ENCODE peak calls at places on chromosomes 12 and 14, in nine cellular contexts. One of them, this sample, is unnamed.
A peak's percentile ranks its signal among the peaks of the same experiment; 100 is the strongest.

GRCh38 chr14:51780741-51781140 is 79.7 kb upstream of the GNG2 start:
- DNase-seq in A549: no peak
- DNase-seq in psoas muscle: no peak
- DNase-seq in breast epithelium: no peak
- DNase-seq in tibial artery: no peak
- DNase-seq in PC-3: peak; percentile 68
- DNase-seq in OCI-LY7: no peak
- DNase-seq in uterus: no peak
- DNase-seq in cardiac muscle cell: peak; percentile 45
- DNase-seq in this sample: no peak

GRCh38 chr12:47988073-47989022 is 15.9 kb downstream of the COL2A1 start:
- DNase-seq in psoas muscle: no peak
- DNase-seq in OCI-LY7: no peak
- DNase-seq in tibial artery: peak; percentile 38
- DNase-seq in breast epithelium: no peak
- DNase-seq in uterus: no peak
- DNase-seq in A549: no peak
- DNase-seq in PC-3: no peak
- DNase-seq in cardiac muscle cell: no peak
- DNase-seq in this sample: peak; percentile 17

GRCh38 chr12:93785262-93786010 is 108.3 kb downstream of the CRADD start:
- DNase-seq in A549: peak; percentile 86
- DNase-seq in uterus: peak; percentile 38
- DNase-seq in breast epithelium: peak; percentile 50
- DNase-seq in OCI-LY7: no peak
- DNase-seq in PC-3: peak; percentile 98
- DNase-seq in cardiac muscle cell: peak; percentile 94
- DNase-seq in tibial artery: peak; percentile 76
- DNase-seq in psoas muscle: peak; percentile 50
- DNase-seq in this sample: peak; percentile 69

GRCh38 chr12:39839072-39839471 is 219.5 kb upstream of the ABCD2 start:
- DNase-seq in tibial artery: no peak
- DNase-seq in A549: no peak
- DNase-seq in cardiac muscle cell: no peak
- DNase-seq in breast epithelium: no peak
- DNase-seq in uterus: no peak
- DNase-seq in psoas muscle: no peak
- DNase-seq in OCI-LY7: no peak
- DNase-seq in PC-3: no peak
- DNase-seq in this sample: no peak

GRCh38 chr12:2287151-2287550 is 234.4 kb downstream of the CACNA1C start:
- DNase-seq in OCI-LY7: no peak
- DNase-seq in cardiac muscle cell: no peak
- DNase-seq in tibial artery: peak; percentile 82
- DNase-seq in uterus: no peak
- DNase-seq in PC-3: no peak
- DNase-seq in psoas muscle: no peak
- DNase-seq in breast epithelium: no peak
- DNase-seq in A549: no peak
- DNase-seq in this sample: no peak

GRCh38 chr14:38951451-38951850 is 151.6 kb downstream of the SEC23A start:
- DNase-seq in OCI-LY7: no peak
- DNase-seq in PC-3: no peak
- DNase-seq in A549: no peak
- DNase-seq in tibial artery: no peak
- DNase-seq in uterus: no peak
- DNase-seq in psoas muscle: no peak
- DNase-seq in cardiac muscle cell: peak; percentile 53
- DNase-seq in breast epithelium: no peak
- DNase-seq in this sample: no peak

GRCh38 chr12:104649913-104650312 is 193.2 kb downstream of the CHST11 start:
- DNase-seq in OCI-LY7: no peak
- DNase-seq in cardiac muscle cell: no peak
- DNase-seq in uterus: no peak
- DNase-seq in tibial artery: no peak
- DNase-seq in PC-3: no peak
- DNase-seq in breast epithelium: no peak
- DNase-seq in A549: no peak
- DNase-seq in psoas muscle: no peak
- DNase-seq in this sample: no peak

GRCh38 chr14:35332517-35333346 is 40.5 kb downstream of the PSMA6 start:
- DNase-seq in breast epithelium: no peak
- DNase-seq in tibial artery: no peak
- DNase-seq in PC-3: peak; percentile 76
- DNase-seq in psoas muscle: no peak
- DNase-seq in OCI-LY7: no peak
- DNase-seq in A549: no peak
- DNase-seq in uterus: no peak
- DNase-seq in cardiac muscle cell: no peak
- DNase-seq in this sample: no peak

GRCh38 chr12:84502180-84502857 is 410.3 kb downstream of the SLC6A15 start:
- DNase-seq in PC-3: peak; percentile 97
- DNase-seq in cardiac muscle cell: no peak
- DNase-seq in psoas muscle: no peak
- DNase-seq in tibial artery: no peak
- DNase-seq in uterus: no peak
- DNase-seq in OCI-LY7: no peak
- DNase-seq in A549: no peak
- DNase-seq in breast epithelium: no peak
- DNase-seq in this sample: no peak

GRCh38 chr14:101496779-101497420 is 64.4 kb upstream of the DIO3 start:
- DNase-seq in tibial artery: peak; percentile 53
- DNase-seq in cardiac muscle cell: no peak
- DNase-seq in uterus: peak; percentile 12
- DNase-seq in A549: no peak
- DNase-seq in breast epithelium: no peak
- DNase-seq in OCI-LY7: no peak
- DNase-seq in PC-3: no peak
- DNase-seq in psoas muscle: no peak
- DNase-seq in this sample: no peak

GRCh38 chr12:16611146-16611545 is 5.2 kb upstream of the LMO3 start:
- DNase-seq in uterus: no peak
- DNase-seq in tibial artery: no peak
- DNase-seq in PC-3: no peak
- DNase-seq in OCI-LY7: peak; percentile 70
- DNase-seq in psoas muscle: no peak
- DNase-seq in cardiac muscle cell: no peak
- DNase-seq in breast epithelium: no peak
- DNase-seq in A549: no peak
- DNase-seq in this sample: no peak

GRCh38 chr12:53551889-53552291 is 44.6 kb upstream of the NPFF start:
- DNase-seq in cardiac muscle cell: no peak
- DNase-seq in psoas muscle: no peak
- DNase-seq in uterus: no peak
- DNase-seq in breast epithelium: no peak
- DNase-seq in tibial artery: no peak
- DNase-seq in OCI-LY7: no peak
- DNase-seq in A549: no peak
- DNase-seq in PC-3: no peak
- DNase-seq in this sample: no peak

GRCh38 chr12:103392722-103393121 is 103.0 kb downstream of the C12orf42 start:
- DNase-seq in uterus: no peak
- DNase-seq in OCI-LY7: peak; percentile 40
- DNase-seq in cardiac muscle cell: no peak
- DNase-seq in breast epithelium: no peak
- DNase-seq in PC-3: no peak
- DNase-seq in tibial artery: no peak
- DNase-seq in psoas muscle: no peak
- DNase-seq in A549: no peak
- DNase-seq in this sample: no peak

GRCh38 chr14:101960225-101960624 is 4.1 kb upstream of the DYNC1H1 start:
- DNase-seq in PC-3: peak; percentile 48
- DNase-seq in breast epithelium: no peak
- DNase-seq in OCI-LY7: peak; percentile 60
- DNase-seq in cardiac muscle cell: peak; percentile 36
- DNase-seq in psoas muscle: no peak
- DNase-seq in uterus: no peak
- DNase-seq in A549: no peak
- DNase-seq in tibial artery: peak; percentile 62
- DNase-seq in this sample: peak; percentile 66

GRCh38 chr14:92789457-92790089 is 4.5 kb upstream of the GOLGA5 start:
- DNase-seq in PC-3: no peak
- DNase-seq in A549: no peak
- DNase-seq in cardiac muscle cell: no peak
- DNase-seq in OCI-LY7: peak; percentile 20
- DNase-seq in breast epithelium: no peak
- DNase-seq in psoas muscle: no peak
- DNase-seq in uterus: no peak
- DNase-seq in tibial artery: no peak
- DNase-seq in this sample: no peak

GRCh38 chr14:94963051-94963450 is 193.1 kb upstream of the GSC start:
- DNase-seq in uterus: no peak
- DNase-seq in PC-3: no peak
- DNase-seq in psoas muscle: no peak
- DNase-seq in A549: no peak
- DNase-seq in OCI-LY7: no peak
- DNase-seq in cardiac muscle cell: no peak
- DNase-seq in breast epithelium: no peak
- DNase-seq in tibial artery: no peak
- DNase-seq in this sample: no peak

GRCh38 chr14:70808402-70809237 is 693 bp downstream of the MAP3K9 start:
- DNase-seq in A549: peak; percentile 44
- DNase-seq in tibial artery: no peak
- DNase-seq in PC-3: no peak
- DNase-seq in breast epithelium: no peak
- DNase-seq in uterus: no peak
- DNase-seq in cardiac muscle cell: no peak
- DNase-seq in OCI-LY7: peak; percentile 17
- DNase-seq in psoas muscle: peak; percentile 57
- DNase-seq in this sample: peak; percentile 82

DNA sequence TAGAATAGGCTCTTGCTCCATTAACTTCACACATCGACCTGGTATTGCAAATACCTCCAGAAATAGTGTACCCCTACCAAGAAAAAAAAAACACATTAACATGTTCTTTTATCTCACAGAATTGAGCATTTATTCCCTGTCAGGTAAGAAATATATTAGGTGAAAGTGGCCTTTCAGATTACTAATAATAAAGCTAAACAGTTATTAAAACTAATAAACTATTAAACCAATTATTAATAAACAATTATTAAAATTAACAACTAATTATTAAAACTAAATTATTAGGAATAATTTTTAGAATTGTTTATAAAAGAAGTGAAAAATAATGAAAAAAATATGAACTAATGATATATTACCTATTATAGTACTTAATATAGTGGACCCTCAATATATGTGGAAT is 7.2 kb upstream of the AK7 start:
- DNase-seq in uterus: no peak
- DNase-seq in psoas muscle: no peak
- DNase-seq in OCI-LY7: no peak
- DNase-seq in breast epithelium: no peak
- DNase-seq in tibial artery: no peak
- DNase-seq in cardiac muscle cell: no peak
- DNase-seq in A549: no peak
- DNase-seq in PC-3: no peak
- DNase-seq in this sample: no peak
- H3K4me1 ChIP-seq in uterus: no peaks in the 10 kb centered on the region
- H3K4me1 ChIP-seq in psoas muscle: no peaks in the 10 kb centered on the region
- H3K4me1 ChIP-seq in OCI-LY7: peaks cover 16% of the 10 kb centered on the region
- H3K4me1 ChIP-seq in breast epithelium: no peaks in the 10 kb centered on the region
- H3K4me1 ChIP-seq in tibial artery: no peaks in the 10 kb centered on the region
- H3K4me1 ChIP-seq in cardiac muscle cell: peaks cover 2% of the 10 kb centered on the region
- H3K4me1 ChIP-seq in A549: no peaks in the 10 kb centered on the region
- H3K4me1 ChIP-seq in PC-3: no peaks in the 10 kb centered on the region
- H3K4me1 ChIP-seq in this sample: no peaks in the 10 kb centered on the region

DNA sequence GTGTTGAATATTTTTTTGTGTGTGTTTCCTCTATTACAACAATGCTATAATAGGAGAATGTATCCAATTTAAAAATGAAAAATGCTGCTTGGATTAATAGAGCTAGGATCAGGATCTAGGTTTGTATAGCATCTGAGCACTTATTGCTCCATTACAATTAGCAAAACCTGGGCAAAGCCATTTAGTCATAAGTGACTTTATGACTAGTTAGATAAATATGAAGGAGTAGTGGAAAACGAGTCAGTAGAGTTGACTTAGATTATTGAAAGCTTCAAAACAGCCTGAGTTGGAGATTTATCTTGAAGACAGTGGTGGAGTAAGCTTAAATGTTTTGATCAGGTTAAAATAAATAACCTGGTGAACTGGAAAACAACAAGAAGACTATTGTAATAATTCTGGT is 2.8 kb downstream of the MED21 start:
- DNase-seq in OCI-LY7: no peak
- DNase-seq in A549: no peak
- DNase-seq in breast epithelium: no peak
- DNase-seq in uterus: no peak
- DNase-seq in cardiac muscle cell: no peak
- DNase-seq in PC-3: peak; percentile 64
- DNase-seq in tibial artery: no peak
- DNase-seq in psoas muscle: no peak
- DNase-seq in this sample: no peak
- TF ChIP-seq CTCF in OCI-LY7: no peak
- TF ChIP-seq CTCF in A549: no peak
- TF ChIP-seq CTCF in breast epithelium: no peak
- TF ChIP-seq CTCF in uterus: no peak
- TF ChIP-seq CTCF in cardiac muscle cell: no peak
- TF ChIP-seq CTCF in PC-3: no peak
- TF ChIP-seq CTCF in tibial artery: no peak
- TF ChIP-seq CTCF in psoas muscle: no peak
- TF ChIP-seq CTCF in this sample: no peak

DNA sequence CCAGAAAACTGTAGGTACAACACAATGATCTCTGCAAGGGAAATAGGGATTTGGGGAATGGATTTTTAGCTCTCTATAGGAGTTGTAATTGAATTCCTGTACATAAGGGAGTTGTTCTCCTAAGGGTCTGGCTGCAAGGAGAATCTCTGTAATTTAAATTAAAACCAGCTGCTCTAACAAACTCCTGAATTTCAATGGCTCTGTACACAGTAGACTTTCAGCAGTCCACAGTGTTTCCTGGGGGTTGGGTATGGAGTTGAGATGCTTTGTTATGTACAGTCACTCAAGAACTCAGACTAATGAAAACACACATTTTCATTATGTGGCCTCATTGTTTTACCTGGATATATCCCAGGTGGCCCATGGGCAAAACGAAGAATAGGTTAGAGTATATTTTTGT is 93.2 kb downstream of the NAV3 start:
- DNase-seq in psoas muscle: no peak
- DNase-seq in A549: no peak
- DNase-seq in OCI-LY7: no peak
- DNase-seq in uterus: no peak
- DNase-seq in breast epithelium: no peak
- DNase-seq in cardiac muscle cell: no peak
- DNase-seq in tibial artery: no peak
- DNase-seq in PC-3: no peak
- DNase-seq in this sample: no peak
- H3K4me3 ChIP-seq in psoas muscle: no peak overlapping the region
- H3K4me3 ChIP-seq in A549: no peak overlapping the region
- H3K4me3 ChIP-seq in OCI-LY7: no peak overlapping the region
- H3K4me3 ChIP-seq in uterus: no peak overlapping the region
- H3K4me3 ChIP-seq in breast epithelium: no peak overlapping the region
- H3K4me3 ChIP-seq in cardiac muscle cell: no peak overlapping the region
- H3K4me3 ChIP-seq in tibial artery: no peak overlapping the region
- H3K4me3 ChIP-seq in PC-3: no peak overlapping the region
- H3K4me3 ChIP-seq in this sample: no peak overlapping the region

DNA sequence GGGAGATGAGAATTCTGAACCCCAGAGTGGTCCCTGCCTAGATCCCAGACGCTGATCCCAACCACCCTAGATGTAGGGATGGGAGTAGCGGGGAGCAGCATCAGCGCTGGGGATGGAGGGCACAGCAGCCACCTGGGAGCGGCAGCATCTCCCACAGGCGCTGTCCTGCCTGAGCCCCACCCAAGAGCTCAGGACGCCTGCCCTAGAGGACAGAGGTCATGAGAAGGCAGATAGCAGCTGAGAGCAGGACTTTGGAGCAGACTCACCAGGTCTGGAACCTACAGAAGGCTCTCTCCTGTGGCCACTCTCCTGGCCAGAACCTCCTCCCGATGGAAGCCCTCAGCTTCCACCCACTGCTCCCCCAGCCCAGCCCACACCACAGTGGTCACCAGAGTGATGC is 7.2 kb downstream of the CCDC85C start:
- DNase-seq in A549: no peak
- DNase-seq in psoas muscle: no peak
- DNase-seq in breast epithelium: no peak
- DNase-seq in PC-3: no peak
- DNase-seq in OCI-LY7: no peak
- DNase-seq in uterus: no peak
- DNase-seq in tibial artery: no peak
- DNase-seq in cardiac muscle cell: no peak
- DNase-seq in this sample: no peak
- H3K4me1 ChIP-seq in A549: peaks cover 70% of the 10 kb centered on the region
- H3K4me1 ChIP-seq in psoas muscle: peaks cover 42% of the 10 kb centered on the region
- H3K4me1 ChIP-seq in breast epithelium: peaks cover 7% of the 10 kb centered on the region
- H3K4me1 ChIP-seq in PC-3: peaks cover 28% of the 10 kb centered on the region
- H3K4me1 ChIP-seq in OCI-LY7: peaks cover 3% of the 10 kb centered on the region
- H3K4me1 ChIP-seq in uterus: no peaks in the 10 kb centered on the region
- H3K4me1 ChIP-seq in tibial artery: peaks cover 23% of the 10 kb centered on the region
- H3K4me1 ChIP-seq in cardiac muscle cell: peaks cover 44% of the 10 kb centered on the region
- H3K4me1 ChIP-seq in this sample: peaks cover 40% of the 10 kb centered on the region

This sample was measured in kidney.